ENCODE peak calls at places on chromosomes 4 and X, in six cellular contexts. X, A, P, G, J and M are unnamed samples.

GRCh38 chr4:148998719-148999118 is 556.5 kb upstream of the NR3C2 start:
- DNase-seq in P (no peak), J (peak), X (peak), G (peak), A (peak), M (no peak)

GRCh38 chr4:2925931-2926860 is 37.0 kb downstream of the NOP14 start:
- DNase-seq in P (no peak), J (no peak), G (no peak), A (no peak), X (no peak), M (peak)

GRCh38 chrX:148601034-148601433 is 100.6 kb downstream of the AFF2 start:
- DNase-seq in P (no peak), A (peak), G (peak), X (no peak), J (no peak), M (no peak)

GRCh38 chr4:77845400-77845799 is 17.2 kb upstream of the MRPL1 start:
- DNase-seq in P (no peak), G (peak), X (no peak), J (no peak), A (no peak), M (no peak)

GRCh38 chr4:110449947-110450346 is 26.0 kb upstream of the ENPEP start:
- DNase-seq in G (no peak), X (no peak), J (no peak), P (no peak), A (no peak), M (peak)

GRCh38 chrX:53704294-53704693 is 17.8 kb upstream of the HUWE1 start:
- DNase-seq in X (no peak), A (no peak), G (no peak), J (no peak), P (no peak), M (no peak)

GRCh38 chrX:46294234-46294633 is 251.0 kb downstream of the ZNF674 start:
- DNase-seq in J (no peak), X (no peak), G (peak), P (no peak), A (no peak), M (no peak)

GRCh38 chr4:2172161-2172560 is 69.8 kb downstream of the HAUS3 start:
- DNase-seq in J (no peak), A (no peak), P (no peak), X (no peak), G (no peak), M (no peak)

GRCh38 chrX:153333821-153334653 is at the start of gene ZNF275:
- DNase-seq in P (peak), G (peak), J (peak), A (peak), X (peak), M (peak)

GRCh38 chrX:151227637-151228036 is 51.3 kb downstream of the GPR50 start:
- DNase-seq in X (no peak), A (no peak), J (peak), P (no peak), G (no peak), M (no peak)

GRCh38 chrX:135985974-135986312 is 708 bp downstream of the SLC9A6 start:
- DNase-seq in A (no peak), X (no peak), G (no peak), J (peak), P (no peak), M (no peak)

GRCh38 chrX:114619874-114620273 is 36.0 kb downstream of the HTR2C start:
- DNase-seq in J (no peak), A (peak), P (peak), X (no peak), G (no peak), M (no peak)

GRCh38 chr4:184028571-184028996 is 123.5 kb downstream of the STOX2 start:
- DNase-seq in P (no peak), J (no peak), G (no peak), A (no peak), X (no peak), M (no peak)
- H3K4me3 ChIP-seq in P (peak), J (no peak), G (no peak), A (no peak), X (no peak), M (no peak)

DNA sequence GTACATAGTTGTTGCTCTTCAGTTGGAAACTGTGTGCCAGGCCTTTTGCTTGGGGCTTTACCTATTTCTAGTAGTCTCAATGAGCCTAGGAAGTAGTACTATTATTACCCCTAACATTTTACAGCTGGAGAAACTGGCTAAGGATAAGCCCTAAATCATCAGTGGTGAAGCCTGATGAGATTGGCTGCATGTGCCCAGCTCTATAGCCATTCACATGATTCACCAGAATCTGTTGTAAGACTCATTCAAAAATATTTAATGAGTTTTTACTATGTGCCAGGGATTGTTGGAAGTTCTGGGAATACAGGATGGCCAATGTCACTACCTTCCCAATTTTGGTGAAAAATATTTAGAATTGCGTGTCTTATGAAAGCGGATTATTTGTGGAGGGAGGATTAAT is 2.8 kb downstream of the KIT start:
- DNase-seq in J (no peak), X (no peak), P (no peak), A (no peak), G (no peak), M (no peak)
- H3K4me3 ChIP-seq in J (no peak), X (no peak), P (no peak), A (no peak), G (no peak), M (no peak)

GRCh38 chr4:163164591-163164990 is 2.1 kb downstream of the NAF1 start:
- DNase-seq in A (no peak), J (no peak), X (no peak), G (no peak), P (no peak), M (no peak)
- H3K4me3 ChIP-seq in A (peak), J (peak), X (no peak), G (peak), P (peak), M (no peak)

DNA sequence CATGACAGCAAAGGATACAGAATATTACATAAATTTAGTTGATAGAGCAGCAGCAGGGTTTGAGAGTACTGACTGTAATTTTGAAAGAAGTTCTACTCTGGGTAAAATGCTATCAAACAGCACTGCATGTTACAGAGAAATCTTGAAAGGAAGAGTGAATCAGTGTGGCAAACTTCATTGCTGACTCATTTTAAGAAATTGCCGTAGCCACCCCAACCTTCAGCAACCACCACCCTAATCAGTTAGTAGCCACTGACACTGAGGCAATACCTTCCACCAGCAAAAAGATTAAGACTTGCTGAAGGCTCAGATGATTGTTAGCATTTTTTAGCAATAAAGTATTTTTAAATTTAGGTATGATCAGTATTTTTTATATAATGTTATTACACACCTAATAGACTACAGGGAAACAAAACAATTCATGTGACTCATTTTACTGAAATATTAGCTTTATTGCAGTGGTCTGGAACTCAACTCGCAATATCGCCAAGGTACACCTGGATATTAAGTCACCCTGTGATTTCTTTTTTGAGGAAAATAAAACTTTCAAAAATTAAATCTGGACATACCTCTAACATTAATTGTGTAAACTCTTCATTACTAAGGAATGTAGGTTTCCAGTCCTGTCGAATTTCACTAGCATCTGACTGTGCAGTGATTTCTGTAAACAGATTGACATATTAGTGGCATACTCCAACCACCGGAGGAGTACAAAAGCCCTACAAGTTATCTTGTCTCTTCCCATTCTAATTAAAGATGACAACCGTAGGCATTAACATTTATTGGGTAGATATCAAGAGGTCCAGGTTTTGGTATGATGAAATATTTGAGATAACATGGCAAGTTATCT is 71.1 kb downstream of the CLOCK start:
- DNase-seq in J (no peak), G (peak), X (no peak), A (peak), P (no peak), M (no peak)
- H3K4me3 ChIP-seq in J (no peak), G (no peak), X (no peak), A (no peak), P (no peak), M (no peak)

GRCh38 chrX:8984231-8984630 is 49.7 kb downstream of the FAM9B start:
- DNase-seq in G (no peak), X (no peak), A (no peak), J (no peak), P (no peak), M (no peak)

GRCh38 chrX:8981742-8982141 is 52.2 kb downstream of the FAM9B start:
- DNase-seq in J (peak), P (no peak), X (no peak), G (no peak), A (no peak), M (no peak)
- H3K4me3 ChIP-seq in J (no peak), P (no peak), X (no peak), G (no peak), A (no peak), M (no peak)

DNA sequence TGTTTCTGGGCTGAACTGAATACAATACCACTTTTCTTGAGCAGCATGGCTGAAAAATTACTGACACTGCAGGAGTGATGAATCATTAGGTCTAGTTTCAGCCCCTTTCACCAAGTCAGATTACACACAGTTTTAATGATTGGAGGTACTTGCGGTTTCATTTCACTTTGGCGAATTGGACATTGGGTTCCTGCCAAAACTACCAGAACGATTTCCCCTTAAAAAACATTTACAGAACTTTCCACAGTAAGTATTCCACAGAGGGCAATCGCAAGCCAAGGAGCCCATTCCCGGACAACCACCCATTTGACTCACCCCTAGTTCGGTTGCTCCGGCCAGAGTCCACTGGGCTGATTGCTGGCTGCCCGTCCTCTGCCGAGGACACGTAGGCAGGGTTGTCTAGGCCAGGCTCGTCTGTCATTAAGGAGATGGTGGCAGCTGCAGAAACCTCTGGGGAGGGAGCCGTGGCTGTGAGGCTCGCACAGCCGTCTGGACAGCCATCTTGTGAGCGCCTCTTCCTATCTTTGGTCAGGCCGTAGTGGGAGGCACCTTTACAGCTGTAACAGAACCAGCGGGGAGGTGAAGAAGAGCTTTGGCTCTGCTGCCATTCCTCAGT is 83.5 kb downstream of the LNX1 start:
- DNase-seq in A (peak), J (no peak), G (peak), X (peak), P (peak), M (peak)
- H3K4me3 ChIP-seq in A (peak), J (no peak), G (no peak), X (peak), P (peak), M (no peak)

DNA sequence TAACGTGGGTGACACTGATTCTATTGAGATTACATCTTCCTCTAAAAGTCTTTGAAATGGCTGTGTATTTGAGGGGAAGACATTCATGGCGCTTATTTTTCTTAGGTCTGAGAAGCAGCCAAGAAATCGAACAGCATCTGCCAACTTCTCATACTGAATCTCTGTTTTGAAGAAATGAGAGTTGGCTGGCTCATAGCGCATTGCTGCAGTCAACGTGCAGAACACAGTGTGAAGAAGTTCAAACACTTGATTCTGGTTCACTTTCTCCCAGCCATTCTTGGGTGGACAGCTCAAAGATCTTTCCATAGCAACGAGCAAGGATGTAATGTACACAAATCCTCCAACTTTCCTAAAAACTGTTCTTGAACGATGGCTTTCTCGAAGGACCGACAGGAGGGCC is 156.5 kb downstream of the WDFY3 start:
- DNase-seq in P (no peak), A (no peak), G (no peak), X (no peak), J (no peak), M (no peak)
- H3K4me3 ChIP-seq in P (no peak), A (no peak), G (no peak), X (no peak), J (no peak), M (no peak)

DNA sequence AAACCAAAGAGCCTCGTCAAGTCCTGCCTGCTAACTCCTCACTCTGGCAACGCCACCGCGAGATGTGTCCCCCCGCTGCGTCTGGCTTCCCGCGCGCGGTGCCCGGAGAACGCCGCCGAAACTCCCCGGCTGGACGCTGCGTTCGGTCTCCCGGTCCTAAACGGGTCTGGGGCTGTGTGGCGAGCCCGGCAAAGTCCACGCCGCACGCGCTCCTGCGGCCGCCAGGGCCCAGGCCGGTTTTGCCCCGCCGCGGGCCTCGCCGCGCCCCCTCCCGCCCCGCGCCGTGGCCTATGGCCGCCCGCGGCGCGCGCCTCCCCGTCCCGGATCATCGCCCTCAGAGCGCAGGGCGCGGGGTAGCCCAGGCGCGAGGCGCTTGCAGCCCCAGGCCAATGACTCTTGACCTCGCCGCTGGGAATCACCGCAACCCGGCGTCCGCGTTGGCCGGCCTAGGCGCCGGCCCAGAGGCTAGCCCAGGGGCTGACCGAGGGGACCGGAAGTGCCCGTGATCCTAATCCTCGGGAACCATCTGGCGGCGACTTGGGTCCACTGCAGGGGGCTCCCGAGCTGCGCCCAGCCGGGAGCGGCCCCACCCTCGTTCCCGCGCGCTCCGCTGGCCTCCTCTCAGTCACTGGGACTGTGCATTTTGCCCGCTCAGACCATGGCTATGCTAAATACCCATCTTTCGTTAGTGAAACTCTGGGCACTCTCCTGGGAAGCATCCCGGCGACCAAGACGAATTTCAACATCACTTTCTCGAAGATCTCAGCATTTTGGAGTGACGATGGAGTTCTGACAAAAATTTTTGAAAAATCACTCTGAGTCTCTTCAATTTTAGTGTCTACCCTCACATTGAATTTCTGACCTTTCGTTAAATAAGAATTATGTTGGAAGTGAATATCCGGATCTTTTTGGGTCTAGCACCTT is at the start of gene AADAT:
- DNase-seq in A (peak), X (peak), J (peak), G (peak), P (peak), M (peak)
- H3K4me3 ChIP-seq in A (peak), X (peak), J (peak), G (peak), P (peak), M (peak)